ENCODE peak calls at places on chromosomes 3 and 15, in four cellular contexts. P is HT1080, U is A172, W is Calu3. Z is an unnamed sample.

GRCh38 chr3:130626021-130626420 is 109.0 kb downstream of the COL6A6 start:
- DNase-seq in P (no peak), U (peak; percentile 18), W (no peak), Z (no peak)

GRCh38 chr3:139588450-139588849 is 48.9 kb upstream of the RBP1 start:
- DNase-seq in P (peak; percentile 25), U (no peak), W (peak; percentile 41), Z (no peak)

GRCh38 chr15:66780973-66781718 is 79.1 kb downstream of the SMAD6 start:
- DNase-seq in P (no peak), U (no peak), W (no peak), Z (no peak)

GRCh38 chr3:13025090-13025489 is 48.1 kb downstream of the IQSEC1 start:
- DNase-seq in P (peak; percentile 73), U (peak; percentile 87), W (peak; percentile 68), Z (no peak)

GRCh38 chr15:97962263-97962662 is 1.8 kb downstream of the ARRDC4 start:
- DNase-seq in P (no peak), U (no peak), W (no peak), Z (no peak)

GRCh38 chr15:38069001-38069400 is 134.6 kb downstream of the TMCO5A start:
- DNase-seq in P (peak; percentile 81), U (peak; percentile 57), W (peak; percentile 16), Z (no peak)

GRCh38 chr15:37425541-37425940 is 325.2 kb upstream of the MEIS2 start:
- DNase-seq in P (peak; percentile 45), U (no peak), W (no peak), Z (no peak)

GRCh38 chr3:181764544-181764943 is 52.8 kb downstream of the SOX2 start:
- DNase-seq in P (no peak), U (no peak), W (no peak), Z (no peak)

GRCh38 chr15:35912196-35912595 is 366.2 kb upstream of the DPH6 start:
- DNase-seq in P (peak; percentile 18), U (no peak), W (no peak), Z (no peak)

GRCh38 chr3:160016972-160017371 is 28.3 kb downstream of the IL12A start:
- DNase-seq in P (peak; percentile 56), U (peak; percentile 40), W (peak; percentile 46), Z (no peak)

GRCh38 chr3:196194542-196194915 is 16.7 kb downstream of the ZDHHC19 start:
- DNase-seq in P (no peak), U (no peak), W (no peak), Z (no peak)

Z was measured in NCI-H1048.